ENCODE peak calls at places on chromosomes 4 and X, in four cellular contexts. One of them, this sample, is unnamed.

GRCh38 chr4:145513020-145513621 is 31.5 kb downstream of the SMAD1 start:
- DNase-seq in K562: no peak
- DNase-seq in D341Med: no peak
- DNase-seq in right cardiac atrium: no peak
- DNase-seq in this sample: no peak

GRCh38 chrX:136778020-136778419 is 2.7 kb downstream of the ARHGEF6 start:
- DNase-seq in K562: no peak
- DNase-seq in D341Med: no peak
- DNase-seq in right cardiac atrium: no peak
- DNase-seq in this sample: no peak

GRCh38 chrX:134885336-134886016 is 105.3 kb upstream of the SMIM10 start:
- DNase-seq in K562: no peak
- DNase-seq in D341Med: no peak
- DNase-seq in right cardiac atrium: no peak
- DNase-seq in this sample: no peak

GRCh38 chr4:113575391-113575790 is 186.1 kb downstream of the CAMK2D start:
- DNase-seq in K562: no peak
- DNase-seq in D341Med: no peak
- DNase-seq in right cardiac atrium: no peak
- DNase-seq in this sample: no peak

GRCh38 chr4:2363056-2363719 is 55.3 kb downstream of the ZFYVE28 start:
- DNase-seq in K562: no peak
- DNase-seq in D341Med: peak
- DNase-seq in right cardiac atrium: no peak
- DNase-seq in this sample: no peak

GRCh38 chr4:106063009-106063408 is 167.7 kb downstream of the NPNT start:
- DNase-seq in K562: no peak
- DNase-seq in D341Med: no peak
- DNase-seq in right cardiac atrium: no peak
- DNase-seq in this sample: no peak

GRCh38 chr4:76611611-76612010 is 176.6 kb downstream of the SHROOM3 start:
- DNase-seq in K562: no peak
- DNase-seq in D341Med: no peak
- DNase-seq in right cardiac atrium: peak
- DNase-seq in this sample: no peak

GRCh38 chrX:39262641-39263040 is 461.4 kb downstream of the MID1IP1 start:
- DNase-seq in K562: no peak
- DNase-seq in D341Med: no peak
- DNase-seq in right cardiac atrium: no peak
- DNase-seq in this sample: no peak

GRCh38 chrX:104195489-104196084 is 29.3 kb downstream of the FAM199X start:
- DNase-seq in K562: peak
- DNase-seq in D341Med: peak
- DNase-seq in right cardiac atrium: no peak
- DNase-seq in this sample: peak